ENCODE peak calls at places on chromosomes 13 and 19, in four cellular contexts. One of them, this sample, is unnamed. For H3K4me1, the result is how much of the 10 kb centered on the place peaks cover.

GRCh38 chr19:56765107-56765506 is 75.4 kb downstream of the PEG3 start:
- DNase-seq in breast epithelium: peak
- DNase-seq in neuronal stem cell: peak
- DNase-seq in CD4-positive, alpha-beta memory T cell: no peak
- DNase-seq in this sample: no peak

GRCh38 chr19:3293560-3293959 is 69.1 kb downstream of the CELF5 start:
- DNase-seq in breast epithelium: no peak
- DNase-seq in neuronal stem cell: no peak
- DNase-seq in CD4-positive, alpha-beta memory T cell: no peak
- DNase-seq in this sample: no peak

GRCh38 chr13:21060827-21061076 is 634 bp downstream of the LATS2 start:
- DNase-seq in CD4-positive, alpha-beta memory T cell: no peak
- DNase-seq in neuronal stem cell: no peak
- DNase-seq in breast epithelium: no peak
- DNase-seq in this sample: no peak

GRCh38 chr13:78712866-78713265 is 53.9 kb upstream of the OBI1 start:
- DNase-seq in CD4-positive, alpha-beta memory T cell: no peak
- DNase-seq in breast epithelium: no peak
- DNase-seq in neuronal stem cell: no peak
- DNase-seq in this sample: no peak

GRCh38 chr19:19615086-19615485 is 3.4 kb downstream of the PBX4 start:
- DNase-seq in breast epithelium: no peak
- DNase-seq in neuronal stem cell: no peak
- DNase-seq in CD4-positive, alpha-beta memory T cell: no peak
- DNase-seq in this sample: peak

GRCh38 chr19:32178841-32179410 is 166.5 kb upstream of the ZNF507 start:
- DNase-seq in neuronal stem cell: no peak
- DNase-seq in breast epithelium: no peak
- DNase-seq in CD4-positive, alpha-beta memory T cell: no peak
- DNase-seq in this sample: no peak

GRCh38 chr19:1266818-1267440 is 2.2 kb upstream of the CIRBP start:
- DNase-seq in breast epithelium: peak
- DNase-seq in neuronal stem cell: no peak
- DNase-seq in CD4-positive, alpha-beta memory T cell: peak
- DNase-seq in this sample: no peak

GRCh38 chr13:111082240-111082639 is 32.9 kb upstream of the ARHGEF7 start:
- DNase-seq in CD4-positive, alpha-beta memory T cell: no peak
- DNase-seq in neuronal stem cell: no peak
- DNase-seq in breast epithelium: no peak
- DNase-seq in this sample: no peak

GRCh38 chr19:48290341-48290922 is 20.6 kb downstream of the ZNF114 start:
- DNase-seq in breast epithelium: no peak
- DNase-seq in neuronal stem cell: peak
- DNase-seq in CD4-positive, alpha-beta memory T cell: no peak
- DNase-seq in this sample: no peak

GRCh38 chr13:21967871-21968270 is 297.0 kb downstream of the FGF9 start:
- DNase-seq in neuronal stem cell: no peak
- DNase-seq in CD4-positive, alpha-beta memory T cell: no peak
- DNase-seq in breast epithelium: no peak
- DNase-seq in this sample: no peak

GRCh38 chr13:46041335-46041934 is 11.1 kb downstream of the ZC3H13 start:
- DNase-seq in CD4-positive, alpha-beta memory T cell: no peak
- DNase-seq in neuronal stem cell: no peak
- DNase-seq in breast epithelium: no peak
- DNase-seq in this sample: no peak

GRCh38 chr13:28355822-28356371 is 139.0 kb downstream of the FLT1 start:
- DNase-seq in breast epithelium: no peak
- DNase-seq in neuronal stem cell: no peak
- DNase-seq in CD4-positive, alpha-beta memory T cell: no peak
- DNase-seq in this sample: peak

GRCh38 chr13:113273856-113274590 is 23.0 kb upstream of the LAMP1 start:
- DNase-seq in CD4-positive, alpha-beta memory T cell: no peak
- DNase-seq in breast epithelium: no peak
- DNase-seq in neuronal stem cell: no peak
- DNase-seq in this sample: no peak

GRCh38 chr19:2529473-2529918 is 53.6 kb downstream of the GADD45B start:
- DNase-seq in neuronal stem cell: no peak
- DNase-seq in CD4-positive, alpha-beta memory T cell: no peak
- DNase-seq in breast epithelium: no peak
- DNase-seq in this sample: no peak

GRCh38 chr19:1748115-1748702 is 5.1 kb upstream of the ONECUT3 start:
- DNase-seq in breast epithelium: no peak
- DNase-seq in CD4-positive, alpha-beta memory T cell: no peak
- DNase-seq in neuronal stem cell: no peak
- DNase-seq in this sample: no peak

GRCh38 chr13:45238945-45239795 is 38.3 kb upstream of the KCTD4 start:
- DNase-seq in breast epithelium: no peak
- DNase-seq in CD4-positive, alpha-beta memory T cell: no peak
- DNase-seq in neuronal stem cell: no peak
- DNase-seq in this sample: no peak

GRCh38 chr19:19256072-19256969 is 16.8 kb downstream of the TM6SF2 start:
- DNase-seq in CD4-positive, alpha-beta memory T cell: no peak
- DNase-seq in breast epithelium: no peak
- DNase-seq in neuronal stem cell: no peak
- DNase-seq in this sample: no peak

GRCh38 chr13:36885901-36886300 is 34.1 kb downstream of the SMAD9 start:
- DNase-seq in neuronal stem cell: no peak
- DNase-seq in breast epithelium: no peak
- DNase-seq in CD4-positive, alpha-beta memory T cell: no peak
- DNase-seq in this sample: no peak

GRCh38 chr13:22498006-22498405 is 682.8 kb upstream of the SGCG start:
- DNase-seq in breast epithelium: no peak
- DNase-seq in neuronal stem cell: no peak
- DNase-seq in CD4-positive, alpha-beta memory T cell: no peak
- DNase-seq in this sample: no peak

GRCh38 chr13:25752957-25753540 is 298.8 kb downstream of the SHISA2 start:
- DNase-seq in neuronal stem cell: no peak
- DNase-seq in CD4-positive, alpha-beta memory T cell: no peak
- DNase-seq in breast epithelium: no peak
- DNase-seq in this sample: no peak

GRCh38 chr13:76980075-76980718 is 11.7 kb upstream of the CLN5 start:
- DNase-seq in neuronal stem cell: peak
- DNase-seq in CD4-positive, alpha-beta memory T cell: peak
- DNase-seq in breast epithelium: peak
- DNase-seq in this sample: peak

GRCh38 chr13:50685491-50685890 is 158.0 kb downstream of the DLEU7 start:
- DNase-seq in CD4-positive, alpha-beta memory T cell: no peak
- DNase-seq in neuronal stem cell: no peak
- DNase-seq in breast epithelium: peak
- DNase-seq in this sample: no peak

GRCh38 chr19:33622505-33622808 is 704 bp downstream of the CHST8 start:
- DNase-seq in breast epithelium: no peak
- DNase-seq in neuronal stem cell: peak
- DNase-seq in CD4-positive, alpha-beta memory T cell: no peak
- DNase-seq in this sample: no peak

GRCh38 chr19:19446655-19447437 is 41.4 kb downstream of the GATAD2A start:
- DNase-seq in breast epithelium: no peak
- DNase-seq in CD4-positive, alpha-beta memory T cell: no peak
- DNase-seq in neuronal stem cell: no peak
- DNase-seq in this sample: no peak

GRCh38 chr19:39865953-39866352 is 19.8 kb upstream of the FBL start:
- DNase-seq in CD4-positive, alpha-beta memory T cell: no peak
- DNase-seq in breast epithelium: no peak
- DNase-seq in neuronal stem cell: no peak
- DNase-seq in this sample: no peak

GRCh38 chr13:36343766-36344165 is 2.4 kb downstream of the SPART start:
- DNase-seq in CD4-positive, alpha-beta memory T cell: no peak
- DNase-seq in neuronal stem cell: no peak
- DNase-seq in breast epithelium: no peak
- DNase-seq in this sample: no peak

GRCh38 chr19:1872807-1873523 is 9.6 kb upstream of the KLF16 start:
- DNase-seq in breast epithelium: no peak
- DNase-seq in CD4-positive, alpha-beta memory T cell: no peak
- DNase-seq in neuronal stem cell: no peak
- DNase-seq in this sample: no peak

GRCh38 chr13:48319458-48320395 is 16.2 kb downstream of the RB1 start:
- DNase-seq in neuronal stem cell: no peak
- DNase-seq in breast epithelium: no peak
- DNase-seq in CD4-positive, alpha-beta memory T cell: no peak
- DNase-seq in this sample: no peak

GRCh38 chr13:48317511-48317981 is 14.0 kb downstream of the RB1 start:
- DNase-seq in CD4-positive, alpha-beta memory T cell: no peak
- DNase-seq in breast epithelium: no peak
- DNase-seq in neuronal stem cell: no peak
- DNase-seq in this sample: no peak

GRCh38 chr13:48318714-48319457 is 15.3 kb downstream of the RB1 start:
- DNase-seq in neuronal stem cell: no peak
- DNase-seq in breast epithelium: no peak
- DNase-seq in CD4-positive, alpha-beta memory T cell: no peak
- DNase-seq in this sample: peak

GRCh38 chr13:48316826-48317510 is 13.4 kb downstream of the RB1 start:
- DNase-seq in breast epithelium: no peak
- DNase-seq in CD4-positive, alpha-beta memory T cell: no peak
- DNase-seq in neuronal stem cell: no peak
- DNase-seq in this sample: no peak

GRCh38 chr13:48318014-48318713 is 14.6 kb downstream of the RB1 start:
- DNase-seq in breast epithelium: no peak
- DNase-seq in CD4-positive, alpha-beta memory T cell: no peak
- DNase-seq in neuronal stem cell: no peak
- DNase-seq in this sample: no peak
- H3K4me3 ChIP-seq in breast epithelium: peak
- H3K4me3 ChIP-seq in CD4-positive, alpha-beta memory T cell: no peak
- H3K4me3 ChIP-seq in neuronal stem cell: no peak
- H3K4me3 ChIP-seq in this sample: peak

DNA sequence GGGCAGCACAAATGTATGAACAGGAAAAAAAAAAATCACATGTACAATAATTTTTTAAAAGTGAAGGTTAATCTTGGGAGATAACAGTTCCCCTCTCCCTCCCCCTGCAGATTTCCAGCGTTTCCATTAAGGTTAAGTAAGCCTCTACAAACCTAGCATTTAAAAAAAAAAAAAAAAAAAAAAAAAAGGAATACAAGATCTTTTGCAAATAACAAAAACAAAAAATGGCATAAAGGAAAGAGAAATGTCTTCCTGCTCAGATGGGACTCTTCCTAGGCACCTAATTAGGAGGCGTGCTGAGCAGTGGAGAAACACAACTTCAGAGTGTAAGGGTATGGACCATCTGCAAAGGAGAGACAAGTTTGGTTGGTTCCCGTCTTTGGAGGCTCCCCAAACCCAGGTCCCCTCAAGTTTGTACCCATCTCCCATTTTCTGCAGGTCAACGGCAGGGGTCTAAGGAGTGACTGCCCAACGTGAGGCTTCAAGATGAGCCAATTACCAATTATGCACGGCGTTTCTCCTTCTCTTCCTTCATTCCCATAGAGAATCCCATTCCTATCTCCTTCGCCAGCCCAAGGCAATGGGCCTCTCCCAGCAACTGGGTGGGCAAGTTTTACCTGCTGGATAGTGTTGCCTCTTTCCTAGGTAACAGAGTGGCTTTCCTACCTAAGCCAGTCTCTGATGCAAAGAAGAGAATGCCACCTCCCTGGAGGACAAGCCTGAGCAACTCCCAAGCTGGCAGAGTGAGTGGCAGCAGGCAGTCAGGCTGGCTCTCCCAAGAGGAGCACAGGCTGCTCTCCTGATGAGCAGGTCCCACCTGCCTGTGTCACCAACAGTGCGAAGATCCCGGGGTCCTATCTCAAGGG is 5.1 kb upstream of the ECH1 start:
- DNase-seq in breast epithelium: no peak
- DNase-seq in neuronal stem cell: no peak
- DNase-seq in CD4-positive, alpha-beta memory T cell: no peak
- DNase-seq in this sample: no peak
- H3K4me1 ChIP-seq in breast epithelium: under half
- H3K4me1 ChIP-seq in neuronal stem cell: under half
- H3K4me1 ChIP-seq in CD4-positive, alpha-beta memory T cell: under half
- H3K4me1 ChIP-seq in this sample: under half

GRCh38 chr19:30557927-30558557 is 185.9 kb downstream of the ZNF536 start:
- DNase-seq in breast epithelium: no peak
- DNase-seq in neuronal stem cell: peak
- DNase-seq in CD4-positive, alpha-beta memory T cell: no peak
- DNase-seq in this sample: no peak

GRCh38 chr19:30559446-30559845 is 187.3 kb downstream of the ZNF536 start:
- DNase-seq in breast epithelium: no peak
- DNase-seq in neuronal stem cell: no peak
- DNase-seq in CD4-positive, alpha-beta memory T cell: no peak
- DNase-seq in this sample: no peak

GRCh38 chr19:30557212-30557611 is 185.0 kb downstream of the ZNF536 start:
- DNase-seq in breast epithelium: no peak
- DNase-seq in neuronal stem cell: no peak
- DNase-seq in CD4-positive, alpha-beta memory T cell: no peak
- DNase-seq in this sample: no peak

GRCh38 chr19:30556230-30556711 is 184.1 kb downstream of the ZNF536 start:
- DNase-seq in breast epithelium: no peak
- DNase-seq in neuronal stem cell: no peak
- DNase-seq in CD4-positive, alpha-beta memory T cell: no peak
- DNase-seq in this sample: no peak

GRCh38 chr19:30558793-30559192 is 186.6 kb downstream of the ZNF536 start:
- DNase-seq in neuronal stem cell: no peak
- DNase-seq in CD4-positive, alpha-beta memory T cell: no peak
- DNase-seq in breast epithelium: no peak
- DNase-seq in this sample: no peak
- H3K27ac ChIP-seq in neuronal stem cell: no peak
- H3K27ac ChIP-seq in CD4-positive, alpha-beta memory T cell: no peak
- H3K27ac ChIP-seq in breast epithelium: no peak
- H3K27ac ChIP-seq in this sample: no peak

GRCh38 chr19:54465367-54466109 is 2.0 kb upstream of the LENG9 start:
- DNase-seq in breast epithelium: no peak
- DNase-seq in neuronal stem cell: no peak
- DNase-seq in CD4-positive, alpha-beta memory T cell: no peak
- DNase-seq in this sample: no peak
- H3K4me3 ChIP-seq in breast epithelium: peak
- H3K4me3 ChIP-seq in neuronal stem cell: no peak
- H3K4me3 ChIP-seq in CD4-positive, alpha-beta memory T cell: no peak
- H3K4me3 ChIP-seq in this sample: no peak

DNA sequence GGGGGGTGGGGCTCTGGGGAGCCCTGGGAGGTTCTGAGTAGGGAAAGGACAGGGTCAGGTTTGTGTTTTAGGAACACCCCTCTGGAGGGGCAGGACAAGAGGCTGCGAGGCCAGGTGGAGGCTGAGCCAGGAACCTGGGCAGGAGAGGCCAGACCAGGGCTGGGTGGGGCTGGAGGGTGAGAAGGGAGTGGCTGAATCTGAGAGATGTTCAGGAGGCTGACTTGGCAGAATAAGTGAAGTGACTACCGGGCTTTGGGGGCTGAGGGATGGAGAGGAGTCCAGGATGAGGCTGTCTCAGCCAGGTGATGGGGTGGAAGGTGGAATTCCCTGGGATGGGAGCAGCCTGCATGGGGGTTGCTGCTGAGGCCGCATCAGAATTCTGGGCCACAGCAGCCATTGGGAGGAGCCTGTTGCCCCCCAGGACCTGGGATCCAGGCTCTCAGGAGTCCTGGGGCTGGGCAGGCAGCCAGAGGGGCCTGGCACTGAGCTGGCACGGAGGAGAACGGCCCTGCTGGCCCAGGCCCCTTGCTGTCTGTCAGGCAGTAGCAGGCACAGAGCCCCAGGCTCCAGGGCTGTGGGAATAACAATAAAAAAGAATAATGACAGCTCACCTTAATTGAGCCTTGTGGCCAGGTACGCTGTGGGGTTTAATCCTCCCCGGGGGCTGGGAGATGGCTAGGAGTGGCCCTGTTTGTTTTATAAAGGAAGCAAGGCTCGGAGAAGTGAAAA is 3.3 kb downstream of the PPP5C start:
- DNase-seq in breast epithelium: no peak
- DNase-seq in CD4-positive, alpha-beta memory T cell: no peak
- DNase-seq in neuronal stem cell: no peak
- DNase-seq in this sample: no peak
- H3K4me1 ChIP-seq in breast epithelium: under half
- H3K4me1 ChIP-seq in CD4-positive, alpha-beta memory T cell: half or more
- H3K4me1 ChIP-seq in neuronal stem cell: under half
- H3K4me1 ChIP-seq in this sample: half or more

This sample was measured in CD8-positive, alpha-beta T cell.